ENCODE peak calls at places on chromosomes 13 and 19, in seven cellular contexts. F is left lung, V is cardiac muscle cell, N is RWPE1, C is transverse colon, Y is GM23338, W is substantia nigra. T is an unnamed sample.

GRCh38 chr13:36530050-36530789 is 97.9 kb downstream of the CCNA1 start:
- DNase-seq in F (peak), V (no peak), N (peak), C (no peak), Y (no peak), W (no peak), T (no peak)

GRCh38 chr13:30898721-30899188 is 7.3 kb upstream of the MEDAG start:
- DNase-seq in F (no peak), V (no peak), N (peak), C (no peak), Y (no peak), W (no peak), T (no peak)

GRCh38 chr13:30818323-30818960 is 83.1 kb downstream of the ALOX5AP start:
- DNase-seq in F (peak), V (peak), N (peak), C (no peak), Y (no peak), W (no peak), T (no peak)

GRCh38 chr13:112711528-112712265 is 21.9 kb downstream of the ATP11A start:
- DNase-seq in F (peak), V (peak), N (peak), C (peak), Y (peak), W (no peak), T (peak)

GRCh38 chr13:46866150-46866549 is 30.7 kb downstream of the HTR2A start:
- DNase-seq in F (peak), V (peak), N (peak), C (peak), Y (peak), W (no peak), T (no peak)

GRCh38 chr19:55857974-55858373 is 21.6 kb downstream of the NLRP4 start:
- DNase-seq in F (no peak), V (no peak), N (no peak), C (no peak), Y (no peak), W (no peak), T (no peak)

GRCh38 chr19:58519087-58519354 is 589 bp downstream of the ZBTB45 start:
- DNase-seq in F (peak), V (peak), N (peak), C (peak), Y (peak), W (no peak), T (peak)

GRCh38 chr13:79457948-79458347 is 23.0 kb upstream of the NDFIP2 start:
- DNase-seq in F (no peak), V (no peak), N (peak), C (no peak), Y (no peak), W (no peak), T (no peak)

GRCh38 chr19:53927745-53928144 is 18.7 kb downstream of the CACNG7 start:
- DNase-seq in F (no peak), V (peak), N (peak), C (no peak), Y (peak), W (no peak), T (no peak)

GRCh38 chr19:16585808-16586476 is 13.7 kb upstream of the SLC35E1 start:
- DNase-seq in F (no peak), V (no peak), N (no peak), C (peak), Y (no peak), W (no peak), T (peak)

GRCh38 chr13:21240586-21240985 is 64.1 kb downstream of the MRPL57 start:
- DNase-seq in F (no peak), V (no peak), N (no peak), C (no peak), Y (no peak), W (no peak), T (no peak)

GRCh38 chr13:90868321-90868920 is 479.1 kb upstream of the MIR17HG start:
- DNase-seq in F (no peak), V (peak), N (peak), C (no peak), Y (peak), W (no peak), T (no peak)

GRCh38 chr19:32581704-32582164 is 744 bp downstream of the PDCD5 start:
- DNase-seq in F (no peak), V (peak), N (peak), C (peak), Y (peak), W (no peak), T (no peak)

GRCh38 chr13:47092202-47092601 is 195.3 kb upstream of the HTR2A start:
- DNase-seq in F (no peak), V (no peak), N (no peak), C (no peak), Y (no peak), W (no peak), T (no peak)

GRCh38 chr13:110454956-110455355 is 106.6 kb downstream of the RAB20 start:
- DNase-seq in F (peak), V (no peak), N (no peak), C (no peak), Y (no peak), W (no peak), T (no peak)

GRCh38 chr13:97892717-97893116 is 60.8 kb upstream of the IPO5 start:
- DNase-seq in F (no peak), V (no peak), N (no peak), C (no peak), Y (no peak), W (no peak), T (no peak)

GRCh38 chr19:18700501-18701249 is 17.2 kb downstream of the CRTC1 start:
- DNase-seq in F (peak), V (peak), N (peak), C (peak), Y (peak), W (no peak), T (no peak)

GRCh38 chr19:1430201-1430621 is 8.0 kb upstream of the RPS15 start:
- DNase-seq in F (no peak), V (no peak), N (no peak), C (no peak), Y (no peak), W (no peak), T (no peak)

GRCh38 chr13:97250560-97250959 is 28.4 kb downstream of the MBNL2 start:
- DNase-seq in F (no peak), V (no peak), N (no peak), C (no peak), Y (no peak), W (no peak), T (no peak)

GRCh38 chr13:45783346-45784043 is 68.1 kb downstream of the SIAH3 start:
- DNase-seq in F (no peak), V (no peak), N (no peak), C (no peak), Y (no peak), W (no peak), T (no peak)

GRCh38 chr19:943551-944170 is 17.8 kb downstream of the ARID3A start:
- DNase-seq in F (no peak), V (no peak), N (no peak), C (no peak), Y (no peak), W (no peak), T (no peak)

GRCh38 chr13:80199585-80200292 is 141.2 kb downstream of the SPRY2 start:
- DNase-seq in F (no peak), V (no peak), N (no peak), C (no peak), Y (no peak), W (no peak), T (no peak)

GRCh38 chr13:32594339-32594738 is 8.1 kb downstream of the PDS5B start:
- DNase-seq in F (no peak), V (no peak), N (no peak), C (no peak), Y (no peak), W (no peak), T (no peak)

GRCh38 chr19:39603825-39604224 is 1.5 kb downstream of the LGALS13 start:
- DNase-seq in F (no peak), V (no peak), N (no peak), C (no peak), Y (no peak), W (no peak), T (no peak)

DNA sequence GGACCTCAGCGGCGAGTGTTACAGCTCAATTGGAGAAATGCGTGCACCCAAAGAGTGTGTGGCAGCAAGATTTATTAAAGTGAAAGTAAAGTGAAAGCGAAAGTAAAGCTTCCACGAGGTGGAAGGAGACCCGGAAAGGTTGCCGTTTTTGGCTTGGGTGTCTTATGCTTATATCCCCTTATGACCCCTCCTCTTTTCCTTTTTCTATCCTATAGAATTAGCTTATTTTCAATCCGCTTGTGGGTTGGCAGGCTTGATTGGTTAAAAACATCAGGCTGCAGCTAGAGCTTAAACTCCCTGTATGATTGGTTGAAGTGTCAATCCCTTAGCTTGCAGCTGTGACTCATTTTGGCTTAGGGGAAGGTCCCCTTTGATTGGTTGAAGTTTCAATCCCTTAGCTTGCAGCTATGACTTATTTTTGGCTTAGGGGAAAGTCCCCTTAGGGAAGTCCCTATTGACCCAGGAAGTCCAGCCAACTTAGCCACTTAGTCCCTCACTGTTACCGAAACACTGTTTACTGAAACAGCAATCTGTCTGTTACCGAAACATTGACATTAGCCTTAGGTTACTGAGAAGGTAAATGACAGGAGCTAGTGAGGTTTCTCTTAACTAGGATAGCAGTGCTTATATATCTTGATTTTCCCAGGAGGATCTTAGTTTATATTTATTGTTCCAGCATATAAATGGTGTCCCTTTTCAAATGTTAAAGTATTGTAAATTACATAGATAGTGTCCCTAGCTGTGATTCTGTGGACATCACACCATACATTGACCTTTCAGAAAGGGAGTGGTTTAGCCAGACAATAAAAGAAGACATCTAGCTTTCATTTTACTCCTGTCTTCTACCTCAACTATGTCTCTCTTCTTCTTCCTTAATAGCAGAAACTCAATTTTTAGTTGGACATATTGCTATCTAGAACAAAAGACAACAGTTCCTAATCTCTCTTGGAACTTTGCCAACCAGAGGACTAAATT is 575.8 kb downstream of the DACH1 start:
- DNase-seq in F (peak), V (no peak), N (no peak), C (peak), Y (no peak), W (no peak), T (no peak)
- H3K27ac ChIP-seq in F (peak), V (no peak), N (no peak), C (peak), Y (no peak), W (no peak), T (no peak)

GRCh38 chr19:35162471-35163326 is 8.2 kb downstream of the FXYD5 start:
- DNase-seq in F (no peak), V (no peak), N (peak), C (no peak), Y (no peak), W (no peak), T (no peak)
- H3K27ac ChIP-seq in F (no peak), V (no peak), N (no peak), C (no peak), Y (no peak), W (no peak), T (no peak)

GRCh38 chr13:84358601-84359000 is 476.3 kb upstream of the SLITRK1 start:
- DNase-seq in F (no peak), V (no peak), N (no peak), C (no peak), Y (no peak), W (no peak), T (no peak)

GRCh38 chr13:84352946-84353345 is 470.7 kb upstream of the SLITRK1 start:
- DNase-seq in F (no peak), V (no peak), N (no peak), C (no peak), Y (no peak), W (no peak), T (no peak)
- H3K27ac ChIP-seq in F (no peak), V (no peak), N (no peak), C (no peak), Y (no peak), W (no peak), T (no peak)

GRCh38 chr19:28554321-28555091 is 658.4 kb downstream of the UQCRFS1 start:
- DNase-seq in F (no peak), V (no peak), N (no peak), C (no peak), Y (no peak), W (no peak), T (no peak)

GRCh38 chr19:28556371-28556770 is 656.6 kb downstream of the UQCRFS1 start:
- DNase-seq in F (no peak), V (peak), N (no peak), C (no peak), Y (no peak), W (no peak), T (no peak)

GRCh38 chr19:28553005-28553404 is 659.9 kb downstream of the UQCRFS1 start:
- DNase-seq in F (no peak), V (no peak), N (no peak), C (no peak), Y (no peak), W (no peak), T (no peak)

GRCh38 chr19:28553764-28554163 is 659.2 kb downstream of the UQCRFS1 start:
- DNase-seq in F (no peak), V (no peak), N (no peak), C (no peak), Y (no peak), W (no peak), T (no peak)

GRCh38 chr19:28555317-28555716 is 657.6 kb downstream of the UQCRFS1 start:
- DNase-seq in F (no peak), V (no peak), N (no peak), C (no peak), Y (no peak), W (no peak), T (no peak)
- H3K27ac ChIP-seq in F (no peak), V (no peak), N (no peak), C (no peak), Y (no peak), W (no peak), T (no peak)

T was measured in caudate nucleus.